ENCODE peak calls at places on chromosomes 13 and 19, in ten cellular contexts. T, I, F, B, O, Y, X, H, P and U are unnamed samples.

GRCh38 chr13:44768775-44769578 is 192.8 kb upstream of the TSC22D1 start:
- DNase-seq in T (no peak), I (peak; percentile 66), F (no peak), B (no peak), O (no peak), Y (peak; percentile 6), X (peak; percentile 24), H (peak; percentile 5), P (no peak), U (no peak)

GRCh38 chr13:44232729-44233128 is 140.9 kb upstream of the SERP2 start:
- DNase-seq in T (no peak), I (no peak), F (no peak), B (no peak), O (no peak), Y (no peak), X (no peak), H (no peak), P (no peak), U (no peak)

GRCh38 chr13:26965976-26966375 is 205.4 kb upstream of the GPR12 start:
- DNase-seq in T (peak; percentile 81), I (peak; percentile 46), F (no peak), B (no peak), O (peak; percentile 31), Y (no peak), X (peak; percentile 89), H (no peak), P (no peak), U (peak; percentile 74)

GRCh38 chr19:7914099-7914498 is 531 bp upstream of the TGFBR3L start:
- DNase-seq in T (no peak), I (no peak), F (no peak), B (no peak), O (no peak), Y (no peak), X (no peak), H (no peak), P (no peak), U (no peak)

GRCh38 chr19:18278521-18279265 is 2.7 kb downstream of the JUND start:
- DNase-seq in T (peak; percentile 52), I (peak; percentile 50), F (no peak), B (no peak), O (no peak), Y (no peak), X (peak; percentile 55), H (no peak), P (no peak), U (no peak)

GRCh38 chr19:13277104-13277809 is 127.0 kb downstream of the IER2 start:
- DNase-seq in T (peak; percentile 55), I (peak; percentile 81), F (peak; percentile 74), B (peak; percentile 64), O (peak; percentile 32), Y (peak; percentile 66), X (peak; percentile 83), H (peak; percentile 68), P (peak; percentile 24), U (peak; percentile 52)

GRCh38 chr13:76048126-76048525 is 412.0 kb downstream of the LMO7 start:
- DNase-seq in T (no peak), I (no peak), F (no peak), B (no peak), O (no peak), Y (no peak), X (no peak), H (no peak), P (no peak), U (no peak)

GRCh38 chr19:39160889-39161672 is 35.5 kb downstream of the PAK4 start:
- DNase-seq in T (no peak), I (peak; percentile 15), F (no peak), B (no peak), O (no peak), Y (no peak), X (no peak), H (no peak), P (no peak), U (no peak)

GRCh38 chr13:20337894-20338551 is 105.9 kb upstream of the GJB6 start:
- DNase-seq in T (no peak), I (no peak), F (no peak), B (no peak), O (no peak), Y (no peak), X (no peak), H (no peak), P (no peak), U (no peak)

GRCh38 chr13:111114362-111115050 is 604 bp upstream of the ARHGEF7 start:
- DNase-seq in T (no peak), I (peak; percentile 91), F (no peak), B (no peak), O (no peak), Y (no peak), X (peak; percentile 28), H (no peak), P (no peak), U (no peak)

GRCh38 chr19:30105723-30106122 is 163.7 kb downstream of the URI1 start:
- DNase-seq in T (no peak), I (no peak), F (no peak), B (no peak), O (no peak), Y (no peak), X (no peak), H (no peak), P (no peak), U (no peak)

GRCh38 chr19:47226426-47227346 is 4.3 kb downstream of the BBC3 start:
- DNase-seq in T (peak; percentile 80), I (peak; percentile 89), F (peak; percentile 83), B (no peak), O (peak; percentile 57), Y (no peak), X (peak; percentile 68), H (no peak), P (no peak), U (peak; percentile 90)

GRCh38 chr19:34490141-34490766 is 8.7 kb downstream of the WTIP start:
- DNase-seq in T (no peak), I (no peak), F (no peak), B (no peak), O (no peak), Y (no peak), X (no peak), H (no peak), P (no peak), U (no peak)

GRCh38 chr13:46844431-46844830 is 47.5 kb upstream of the ESD start:
- DNase-seq in T (no peak), I (no peak), F (no peak), B (no peak), O (no peak), Y (no peak), X (peak; percentile 8), H (no peak), P (no peak), U (no peak)

GRCh38 chr19:44824758-44825157 is 15.9 kb downstream of the BCAM start:
- DNase-seq in T (no peak), I (no peak), F (no peak), B (no peak), O (no peak), Y (no peak), X (no peak), H (no peak), P (no peak), U (no peak)

GRCh38 chr19:49823472-49823871 is 5.4 kb downstream of the MED25 start:
- DNase-seq in T (no peak), I (no peak), F (no peak), B (no peak), O (no peak), Y (no peak), X (no peak), H (no peak), P (no peak), U (no peak)

GRCh38 chr13:50762969-50763568 is 80.4 kb downstream of the DLEU7 start:
- DNase-seq in T (no peak), I (no peak), F (no peak), B (no peak), O (peak; percentile 35), Y (no peak), X (no peak), H (no peak), P (no peak), U (no peak)